ENCODE peak calls at places on chromosome 1, in seven cellular contexts. Z, X, T, P, C, E and R are unnamed samples.
A peak's percentile ranks its signal among the peaks of the same experiment; 100 is the strongest.

GRCh38 chr1:23555949-23556640 is 3.2 kb downstream of the ID3 start:
- DNase-seq in C (no peak), E (no peak), X (peak; percentile 83), P (no peak), T (no peak), Z (no peak), R (no peak)

GRCh38 chr1:47575855-47576757 is 138.3 kb downstream of the FOXD2 start:
- DNase-seq in T (no peak), X (no peak), E (no peak), P (no peak), Z (no peak), C (no peak), R (no peak)

GRCh38 chr1:52636701-52637695 is 4.0 kb downstream of the SHISAL2A start:
- DNase-seq in Z (no peak), X (no peak), E (peak; percentile 93), C (no peak), T (peak; percentile 47), P (peak; percentile 36), R (no peak)

GRCh38 chr1:15141933-15142647 is 11.5 kb upstream of the TMEM51 start:
- DNase-seq in E (no peak), X (no peak), P (no peak), C (peak; percentile 42), T (no peak), Z (no peak), R (no peak)

GRCh38 chr1:159000627-159001026 is 9.1 kb upstream of the IFI16 start:
- DNase-seq in Z (peak; percentile 53), E (no peak), T (no peak), C (no peak), X (peak; percentile 82), P (no peak), R (no peak)

GRCh38 chr1:239909894-239910293 is 181.8 kb upstream of the FMN2 start:
- DNase-seq in X (no peak), E (no peak), T (no peak), C (no peak), Z (no peak), P (no peak), R (no peak)

GRCh38 chr1:147748687-147749350 is 11.6 kb downstream of the GJA5 start:
- DNase-seq in Z (no peak), P (no peak), E (no peak), C (no peak), T (no peak), X (no peak), R (no peak)

GRCh38 chr1:41868241-41868953 is 50.3 kb downstream of the HIVEP3 start:
- DNase-seq in C (peak; percentile 83), T (no peak), P (no peak), Z (no peak), E (peak; percentile 25), X (no peak), R (no peak)

GRCh38 chr1:178684542-178685000 is 40.5 kb upstream of the RALGPS2 start:
- DNase-seq in C (no peak), T (no peak), P (no peak), E (no peak), X (no peak), Z (no peak), R (no peak)

GRCh38 chr1:153775432-153776311 is 465 bp downstream of the SLC27A3 start:
- DNase-seq in P (peak; percentile 57), Z (no peak), X (peak; percentile 87), E (peak; percentile 50), T (peak; percentile 38), C (peak; percentile 88), R (peak; percentile 97)

GRCh38 chr1:232854786-232855185 is 49.6 kb downstream of the MAP10 start:
- DNase-seq in E (no peak), T (no peak), Z (no peak), P (no peak), C (no peak), X (no peak), R (no peak)

GRCh38 chr1:64687725-64688285 is 57.1 kb upstream of the RAVER2 start:
- DNase-seq in Z (no peak), P (no peak), C (no peak), T (no peak), X (no peak), E (no peak), R (no peak)

GRCh38 chr1:228081578-228082259 is 789 bp upstream of the ARF1 start:
- DNase-seq in C (no peak), X (no peak), P (no peak), E (no peak), T (no peak), Z (no peak), R (no peak)

GRCh38 chr1:209645574-209646452 is 6.4 kb downstream of the LAMB3 start:
- DNase-seq in C (peak; percentile 27), T (no peak), Z (no peak), E (no peak), X (peak; percentile 20), P (no peak), R (no peak)

GRCh38 chr1:197519741-197520334 is 251.8 kb downstream of the CRB1 start:
- DNase-seq in E (no peak), C (peak; percentile 10), X (peak; percentile 36), P (no peak), Z (no peak), T (no peak), R (no peak)

GRCh38 chr1:84833198-84833597 is 59.8 kb downstream of the LPAR3 start:
- DNase-seq in X (no peak), T (no peak), C (no peak), Z (no peak), P (no peak), E (no peak), R (no peak)

GRCh38 chr1:209756608-209757445 is 974 bp downstream of the TRAF3IP3 start:
- DNase-seq in P (peak; percentile 8), E (peak; percentile 39), X (no peak), C (no peak), T (no peak), Z (peak; percentile 12), R (no peak)

GRCh38 chr1:226943156-226943555 is 3.1 kb downstream of the COQ8A start:
- DNase-seq in E (no peak), C (no peak), P (no peak), Z (no peak), X (no peak), T (no peak), R (no peak)

GRCh38 chr1:31412205-31412604 is 808 bp upstream of the SERINC2 start:
- DNase-seq in P (no peak), X (no peak), T (no peak), Z (no peak), C (peak; percentile 24), E (no peak), R (no peak)

GRCh38 chr1:12088607-12089006 is 25.5 kb downstream of the TNFRSF8 start:
- DNase-seq in C (no peak), X (no peak), P (peak; percentile 34), Z (no peak), T (no peak), E (peak; percentile 12), R (no peak)

GRCh38 chr1:232037774-232038388 is 411.3 kb downstream of the DISC1 start:
- DNase-seq in T (no peak), E (no peak), C (peak; percentile 19), Z (no peak), X (no peak), P (no peak), R (peak; percentile 80)

GRCh38 chr1:212012034-212012740 is 23.2 kb downstream of the INTS7 start:
- DNase-seq in C (peak; percentile 32), T (peak; percentile 37), P (peak; percentile 47), Z (peak; percentile 42), E (peak; percentile 36), X (peak; percentile 67), R (peak; percentile 57)

GRCh38 chr1:79899914-79900313 is 893.4 kb upstream of the ADGRL4 start:
- DNase-seq in E (no peak), Z (no peak), X (no peak), P (no peak), T (no peak), C (no peak), R (no peak)

GRCh38 chr1:6612641-6613360 is 730 bp upstream of the PHF13 start:
- DNase-seq in T (no peak), E (no peak), C (peak; percentile 61), P (no peak), X (peak; percentile 56), Z (peak; percentile 46), R (peak; percentile 80)

GRCh38 chr1:65209005-65209885 is 61.2 kb downstream of the AK4 start:
- DNase-seq in T (no peak), Z (no peak), X (peak; percentile 60), P (no peak), C (peak; percentile 31), E (peak; percentile 7), R (peak; percentile 31)

GRCh38 chr1:108000620-108001105 is 35.7 kb upstream of the VAV3 start:
- DNase-seq in P (no peak), C (peak; percentile 97), X (peak; percentile 92), E (no peak), Z (no peak), T (no peak), R (peak; percentile 57)

GRCh38 chr1:245956225-245956624 is 550.9 kb downstream of the SMYD3 start:
- DNase-seq in Z (no peak), C (no peak), T (no peak), E (peak; percentile 12), P (no peak), X (no peak), R (no peak)

GRCh38 chr1:81231729-81232038 is 569.0 kb upstream of the ADGRL2 start:
- DNase-seq in X (no peak), P (no peak), T (no peak), Z (no peak), C (no peak), E (no peak), R (no peak)

GRCh38 chr1:74753104-74753503 is 20.2 kb downstream of the TYW3 start:
- DNase-seq in Z (no peak), X (no peak), C (no peak), T (no peak), P (no peak), E (no peak), R (no peak)